ENCODE peak calls at places on chromosomes 1 and 21, in four cellular contexts. F is tibial artery, B is HL-60, Z is RWPE2. P is an unnamed sample.

GRCh38 chr1:179168526-179168925 is 61.0 kb downstream of the ABL2 start:
- DNase-seq in B (no peak), F (no peak), Z (no peak), P (no peak)

GRCh38 chr1:227937031-227937430 is 10.7 kb downstream of the WNT9A start:
- DNase-seq in B (no peak), F (peak), Z (peak), P (no peak)

GRCh38 chr1:179816196-179816960 is 61.2 kb downstream of the TOR1AIP2 start:
- DNase-seq in Z (no peak), F (peak), B (no peak), P (no peak)

GRCh38 chr1:3676581-3677410 is 24.5 kb downstream of the TP73 start:
- DNase-seq in B (peak), Z (no peak), F (no peak), P (no peak)

GRCh38 chr1:81549588-81550127 is 251.1 kb upstream of the ADGRL2 start:
- DNase-seq in Z (no peak), F (no peak), B (no peak), P (peak)

GRCh38 chr1:26608895-26609294 is 79.3 kb downstream of the RPS6KA1 start:
- DNase-seq in F (no peak), Z (no peak), B (no peak), P (peak)

GRCh38 chr21:35231115-35231514 is 182.0 kb upstream of the RUNX1 start:
- DNase-seq in B (no peak), F (no peak), Z (no peak), P (no peak)

GRCh38 chr1:161096514-161096913 is 1.6 kb upstream of the KLHDC9 start:
- DNase-seq in B (no peak), Z (no peak), F (no peak), P (peak)

GRCh38 chr1:46013566-46013965 is 118.9 kb downstream of the PIK3R3 start:
- DNase-seq in B (no peak), Z (no peak), F (no peak), P (no peak)

GRCh38 chr1:240497908-240498307 is 114.0 kb downstream of the GREM2 start:
- DNase-seq in B (no peak), F (no peak), Z (no peak), P (no peak)

GRCh38 chr1:86846166-86846647 is 67.7 kb downstream of the SELENOF start:
- DNase-seq in B (peak), Z (no peak), F (no peak), P (peak)

GRCh38 chr1:119226880-119227279 is 86.4 kb upstream of the WARS2 start:
- DNase-seq in B (no peak), F (no peak), Z (no peak), P (no peak)

GRCh38 chr1:117060441-117061317 is 553 bp downstream of the TTF2 start:
- DNase-seq in F (no peak), Z (no peak), B (no peak), P (peak)

GRCh38 chr1:20663969-20664715 is 3.0 kb upstream of the DDOST start:
- DNase-seq in F (no peak), B (no peak), Z (no peak), P (no peak)

GRCh38 chr21:44337428-44337827 is 1.8 kb downstream of the CFAP410 start:
- DNase-seq in F (no peak), Z (no peak), B (no peak), P (no peak)

GRCh38 chr21:44337941-44338895 is 972 bp downstream of the CFAP410 start:
- DNase-seq in F (peak), Z (no peak), B (no peak), P (peak)

GRCh38 chr21:44334637-44335030 is 4.6 kb downstream of the CFAP410 start:
- DNase-seq in B (no peak), F (no peak), Z (no peak), P (no peak)

GRCh38 chr21:44335266-44336059 is 3.7 kb downstream of the CFAP410 start:
- DNase-seq in F (no peak), B (no peak), Z (no peak), P (no peak)

DNA sequence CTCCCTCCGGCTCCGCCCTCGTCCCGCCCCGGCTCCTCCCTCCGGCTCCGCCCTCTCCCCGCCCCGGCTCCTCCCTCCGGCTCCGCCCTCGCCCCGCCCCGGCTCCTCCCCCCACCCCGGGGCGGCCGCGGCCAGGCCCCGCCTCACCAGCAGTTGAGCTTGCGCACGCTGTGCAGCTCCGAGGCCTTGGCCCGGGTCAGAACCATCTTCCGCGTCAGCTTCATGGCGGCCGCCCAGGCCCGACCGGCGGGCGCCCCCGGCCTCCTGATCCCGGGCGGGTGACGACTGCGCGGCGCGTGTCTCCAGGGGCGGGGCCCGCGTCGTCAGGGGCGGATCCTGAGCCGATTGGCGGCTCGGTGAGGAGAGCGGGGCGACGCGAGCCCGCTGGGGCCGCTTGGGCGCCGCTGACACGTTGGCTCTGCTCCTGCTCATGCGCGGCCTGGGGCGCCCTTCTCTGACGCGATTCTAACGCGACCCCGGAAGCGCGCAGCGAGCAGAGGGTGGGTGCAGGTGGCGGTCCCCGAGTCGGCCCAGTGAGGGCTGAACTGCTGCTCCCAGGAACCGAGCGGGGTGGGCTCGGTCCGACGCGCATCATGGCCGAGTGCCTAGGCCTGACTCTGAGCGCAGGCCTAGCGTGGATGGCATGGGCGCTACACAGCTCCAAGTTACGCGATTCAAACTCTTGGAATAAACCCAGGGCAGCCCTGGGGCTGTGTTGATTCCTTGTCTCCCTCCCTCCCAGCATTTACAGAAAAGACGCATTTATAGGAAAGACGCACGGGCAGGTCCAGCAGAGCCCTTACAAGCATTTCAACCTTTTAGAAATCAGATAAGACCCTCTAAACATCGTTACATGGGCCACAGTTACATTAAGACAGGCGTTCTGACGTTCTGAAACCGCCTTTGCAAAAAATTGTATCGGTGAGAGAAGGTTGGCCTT is at the start of gene CFAP410:
- DNase-seq in F (peak), B (peak), Z (peak), P (peak)
- TF ChIP-seq CTCF in F (no peak), B (no peak), Z (no peak), P (no peak)

GRCh38 chr1:194825382-194825781 is 1639.0 kb upstream of the B3GALT2 start:
- DNase-seq in Z (no peak), F (no peak), B (no peak), P (no peak)
- TF ChIP-seq CTCF in Z (no peak), F (no peak), B (no peak), P (no peak)

DNA sequence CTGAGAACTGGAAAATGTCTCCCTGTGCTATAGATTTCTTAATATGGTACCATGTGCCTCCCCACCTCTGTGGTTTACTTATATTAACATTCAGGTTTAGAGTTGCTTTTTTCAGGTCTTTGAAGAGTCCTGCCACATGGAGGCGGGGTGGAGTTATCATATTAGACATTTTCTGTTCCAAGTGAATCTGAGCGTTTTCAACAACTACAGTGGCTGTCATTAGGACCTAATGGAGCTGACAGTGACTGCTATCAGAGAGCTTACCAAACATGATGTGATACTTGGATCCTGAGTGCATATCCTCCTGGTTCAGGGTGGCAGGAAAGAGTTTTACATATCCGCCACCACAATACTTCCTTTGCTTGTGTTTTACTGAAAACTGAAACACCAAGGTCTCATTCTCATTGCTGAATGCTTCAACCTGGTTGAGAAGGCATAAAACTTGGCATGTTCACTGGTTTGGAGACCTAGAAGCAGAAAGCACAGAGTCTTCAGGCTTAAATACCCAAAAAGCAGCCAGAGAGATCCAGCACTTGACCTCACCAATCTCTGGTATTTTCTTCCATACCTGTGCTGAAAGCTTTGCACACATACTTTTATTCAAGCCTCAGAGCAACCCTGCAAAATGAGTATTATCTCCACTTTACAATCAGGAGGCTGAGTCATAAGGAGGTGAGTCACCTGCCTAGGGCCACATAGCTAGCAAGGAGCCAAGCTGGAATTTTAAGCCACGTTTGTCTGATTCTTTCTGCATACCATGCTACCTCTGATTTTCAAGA is 47.4 kb upstream of the OSBPL9 start:
- DNase-seq in F (no peak), Z (peak), B (no peak), P (peak)
- TF ChIP-seq CTCF in F (no peak), Z (peak), B (no peak), P (peak)

GRCh38 chr1:16029288-16029687 is 7.5 kb downstream of the CLCNKA start:
- DNase-seq in B (no peak), Z (no peak), F (no peak), P (no peak)

GRCh38 chr1:16032388-16033100 is 10.7 kb downstream of the CLCNKA start:
- DNase-seq in F (peak), Z (peak), B (peak), P (peak)

GRCh38 chr1:16028237-16029002 is 6.6 kb downstream of the CLCNKA start:
- DNase-seq in F (no peak), Z (no peak), B (no peak), P (no peak)

GRCh38 chr1:16031551-16031950 is 9.7 kb downstream of the CLCNKA start:
- DNase-seq in B (no peak), F (no peak), Z (no peak), P (no peak)

GRCh38 chr1:16033101-16033632 is 10.4 kb upstream of the CLCNKB start:
- DNase-seq in F (no peak), B (no peak), Z (no peak), P (no peak)
- TF ChIP-seq CTCF in F (no peak), B (no peak), Z (peak), P (no peak)

GRCh38 chr1:214317734-214318133 is 36.8 kb downstream of the SMYD2 start:
- DNase-seq in B (no peak), Z (no peak), F (no peak), P (no peak)
- TF ChIP-seq CTCF in B (no peak), Z (no peak), F (no peak), P (peak)

GRCh38 chr1:24564695-24565094 is 8.8 kb downstream of the NCMAP start:
- DNase-seq in B (no peak), Z (no peak), F (no peak), P (no peak)

GRCh38 chr1:24566266-24566867 is 10.5 kb downstream of the NCMAP start:
- DNase-seq in B (no peak), Z (no peak), F (no peak), P (peak)

GRCh38 chr1:24570265-24571125 is 14.6 kb downstream of the NCMAP start:
- DNase-seq in B (no peak), F (no peak), Z (no peak), P (no peak)

GRCh38 chr1:24568475-24568874 is 12.6 kb downstream of the NCMAP start:
- DNase-seq in F (no peak), B (no peak), Z (no peak), P (no peak)

DNA sequence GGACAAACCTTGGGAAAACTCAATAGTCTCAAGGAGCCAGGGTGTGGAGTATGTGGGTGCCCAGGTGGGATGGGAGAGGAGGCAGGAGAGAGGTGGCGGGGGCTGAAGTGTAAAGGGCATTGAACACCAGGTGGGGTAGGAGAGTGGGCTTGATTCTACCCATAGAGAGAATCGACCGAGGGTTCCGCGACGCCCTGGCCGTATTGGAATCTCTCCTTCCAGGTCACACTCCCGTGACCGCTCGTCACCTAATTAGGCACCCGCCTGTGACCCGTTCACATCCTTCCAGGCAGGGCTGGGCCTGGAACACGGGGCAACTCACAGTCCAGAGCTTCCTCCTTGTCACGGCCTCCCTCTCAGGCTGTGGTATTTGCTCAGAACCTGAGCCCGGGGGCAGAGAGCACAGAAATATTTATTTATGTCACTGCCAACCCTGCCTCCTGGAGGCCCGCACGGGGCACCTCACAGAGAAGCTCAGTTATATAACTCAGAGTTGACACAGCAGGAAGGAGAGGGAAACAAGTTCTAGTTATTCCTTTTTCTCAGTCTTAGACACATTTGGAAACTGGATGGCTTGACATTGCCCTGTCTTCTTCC is 12.0 kb downstream of the NCMAP start:
- DNase-seq in F (no peak), B (no peak), Z (no peak), P (no peak)
- TF ChIP-seq CTCF in F (no peak), B (no peak), Z (no peak), P (no peak)

GRCh38 chr1:153642161-153642560 is 8.3 kb downstream of the CHTOP start:
- DNase-seq in Z (no peak), F (peak), B (no peak), P (no peak)

GRCh38 chr1:153636312-153636711 is 2.4 kb downstream of the CHTOP start:
- DNase-seq in B (no peak), Z (no peak), F (no peak), P (no peak)

GRCh38 chr1:153640873-153641272 is 7.0 kb downstream of the CHTOP start:
- DNase-seq in Z (no peak), F (no peak), B (no peak), P (no peak)

GRCh38 chr1:153638261-153638660 is 4.4 kb downstream of the CHTOP start:
- DNase-seq in B (no peak), Z (no peak), F (peak), P (no peak)

GRCh38 chr1:153639280-153639679 is 5.4 kb downstream of the CHTOP start:
- DNase-seq in Z (no peak), B (no peak), F (peak), P (no peak)
- TF ChIP-seq CTCF in Z (no peak), B (no peak), F (no peak), P (no peak)

DNA sequence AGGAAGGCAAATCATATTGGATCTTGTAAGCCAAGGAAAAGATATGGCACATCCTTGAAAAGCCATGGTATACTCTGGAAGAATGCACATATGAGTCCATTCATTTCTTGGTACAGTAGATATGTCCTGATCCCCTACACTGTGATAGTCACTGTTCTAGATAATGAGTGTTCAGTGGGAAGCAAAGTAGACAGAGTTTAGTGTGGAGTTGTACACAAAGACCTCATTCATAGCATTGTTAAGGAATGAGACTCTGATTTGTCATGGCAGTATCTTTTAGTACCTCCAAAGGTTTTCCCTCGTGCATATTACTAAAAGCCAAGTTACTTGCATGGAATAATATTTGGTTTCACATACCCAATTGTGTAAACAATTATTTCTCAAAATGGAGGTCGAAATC is 204.7 kb downstream of the NFIA start:
- DNase-seq in F (no peak), B (no peak), Z (no peak), P (peak)
- TF ChIP-seq CTCF in F (no peak), B (no peak), Z (no peak), P (no peak)

GRCh38 chr1:43934279-43934985 is 831 bp downstream of the ARTN start:
- DNase-seq in B (peak), F (no peak), Z (no peak), P (peak)

GRCh38 chr1:43935711-43936427 is 2.3 kb downstream of the ARTN start:
- DNase-seq in Z (peak), F (no peak), B (no peak), P (no peak)

GRCh38 chr1:43936470-43937151 is 3.0 kb downstream of the ARTN start:
- DNase-seq in B (peak), F (no peak), Z (no peak), P (peak)

GRCh38 chr1:43933386-43934278 is at the start of gene ARTN:
- DNase-seq in F (no peak), Z (no peak), B (no peak), P (no peak)

GRCh38 chr1:43934986-43935324 is 1.4 kb downstream of the ARTN start:
- DNase-seq in F (no peak), Z (no peak), B (no peak), P (no peak)
- TF ChIP-seq CTCF in F (no peak), Z (peak), B (no peak), P (no peak)